ENCODE peak calls at places on chromosomes 5 and 9, in seven cellular contexts. Q is tibial nerve, I is mammary epithelial cell, J is right atrium auricular region, Z is lung, P is MM.1S, H is upper lobe of right lung. T is an unnamed sample. For H3K27me3, the result is how much of the 10 kb centered on the place peaks cover.

GRCh38 chr5:143605403-143606005 is 202.0 kb upstream of the NR3C1 start:
- DNase-seq in I (no peak), Z (peak), Q (peak), J (no peak), H (no peak), P (peak), T (no peak)

GRCh38 chr9:38087934-38088925 is 19.2 kb upstream of the SHB start:
- DNase-seq in Q (peak), I (peak), Z (peak), J (peak), P (peak), H (peak), T (peak)

GRCh38 chr5:123460296-123460729 is 37.1 kb upstream of the CEP120 start:
- DNase-seq in P (no peak), Z (no peak), I (peak), H (no peak), Q (no peak), J (no peak), T (no peak)

GRCh38 chr9:128072144-128073021 is 4.4 kb downstream of the SLC25A25 start:
- DNase-seq in P (peak), Z (peak), I (peak), H (peak), Q (peak), J (peak), T (peak)

GRCh38 chr9:128412120-128412790 is 8.4 kb upstream of the CERCAM start:
- DNase-seq in I (no peak), Q (peak), J (no peak), Z (peak), H (no peak), P (no peak), T (no peak)

GRCh38 chr9:122206118-122207046 is 22.4 kb downstream of the LHX6 start:
- DNase-seq in J (no peak), Q (no peak), P (no peak), H (peak), I (peak), Z (no peak), T (peak)

GRCh38 chr9:124257070-124257864 is 482 bp upstream of the NEK6 start:
- DNase-seq in J (no peak), I (peak), Q (no peak), H (no peak), P (no peak), Z (no peak), T (peak)

GRCh38 chr9:89461302-89461701 is 36.6 kb downstream of the SEMA4D start:
- DNase-seq in P (no peak), Q (no peak), J (no peak), H (peak), I (peak), Z (no peak), T (no peak)

GRCh38 chr9:79257215-79257614 is 314.6 kb upstream of the TLE4 start:
- DNase-seq in Z (no peak), Q (no peak), P (no peak), I (no peak), H (no peak), J (no peak), T (no peak)

GRCh38 chr5:151195622-151196021 is 28.3 kb downstream of the CCDC69 start:
- DNase-seq in Z (peak), I (no peak), P (no peak), H (peak), J (peak), Q (no peak), T (no peak)

GRCh38 chr5:159319363-159319762 is 10.9 kb downstream of the IL12B start:
- DNase-seq in I (no peak), Q (no peak), Z (no peak), H (no peak), P (no peak), J (no peak), T (no peak)

GRCh38 chr5:62538017-62538942 is 40.3 kb upstream of the LRRC70 start:
- DNase-seq in Z (no peak), I (peak), P (no peak), H (no peak), J (no peak), Q (no peak), T (no peak)

GRCh38 chr5:155616779-155617392 is 603.3 kb downstream of the KIF4B start:
- DNase-seq in J (no peak), Z (no peak), P (peak), I (peak), Q (peak), H (peak), T (no peak)

GRCh38 chr5:170314696-170315095 is 17.1 kb upstream of the LCP2 start:
- DNase-seq in Z (no peak), H (no peak), J (no peak), Q (no peak), I (no peak), P (no peak), T (no peak)

GRCh38 chr9:121862371-121862970 is 211.0 kb downstream of the DAB2IP start:
- DNase-seq in J (peak), Q (no peak), P (no peak), H (no peak), Z (no peak), I (no peak), T (peak)

GRCh38 chr9:2570615-2571479 is 50.7 kb upstream of the VLDLR start:
- DNase-seq in J (peak), Q (peak), P (no peak), Z (peak), I (peak), H (peak), T (peak)

GRCh38 chr5:79834420-79835219 is 145.0 kb downstream of the CMYA5 start:
- DNase-seq in P (no peak), H (no peak), Q (no peak), J (peak), Z (no peak), I (no peak), T (no peak)

GRCh38 chr5:155905359-155905758 is 421.6 kb upstream of the SGCD start:
- DNase-seq in Z (no peak), J (no peak), P (no peak), Q (no peak), I (no peak), H (no peak), T (no peak)

GRCh38 chr5:98796197-98796972 is 22.9 kb downstream of the RGMB start:
- DNase-seq in Q (peak), P (peak), J (no peak), Z (peak), I (peak), H (no peak), T (no peak)

GRCh38 chr5:42756630-42757601 is at the start of gene CCDC152:
- DNase-seq in J (no peak), Z (no peak), Q (no peak), I (peak), H (no peak), P (no peak), T (no peak)

GRCh38 chr9:85541876-85542275 is 199.9 kb downstream of the AGTPBP1 start:
- DNase-seq in P (no peak), Z (no peak), Q (no peak), I (no peak), H (no peak), J (no peak), T (peak)

GRCh38 chr9:30089428-30089827 is 2295.0 kb upstream of the ACO1 start:
- DNase-seq in Q (no peak), I (no peak), H (no peak), Z (no peak), J (no peak), P (no peak), T (no peak)

GRCh38 chr5:180636403-180637075 is 12.9 kb downstream of the FLT4 start:
- DNase-seq in J (no peak), P (no peak), Z (no peak), H (peak), Q (no peak), I (no peak), T (no peak)

GRCh38 chr9:36901528-36901927 is 132.5 kb downstream of the PAX5 start:
- DNase-seq in Q (no peak), I (no peak), H (no peak), Z (no peak), J (no peak), P (no peak), T (no peak)

GRCh38 chr9:36903541-36904435 is 130.3 kb downstream of the PAX5 start:
- DNase-seq in Z (peak), P (no peak), I (peak), Q (no peak), J (no peak), H (no peak), T (no peak)

GRCh38 chr9:36902861-36903524 is 131.1 kb downstream of the PAX5 start:
- DNase-seq in P (no peak), I (no peak), Q (no peak), J (no peak), H (no peak), Z (no peak), T (no peak)

GRCh38 chr9:36900856-36901220 is 133.2 kb downstream of the PAX5 start:
- DNase-seq in Q (no peak), P (no peak), H (no peak), I (no peak), Z (no peak), J (no peak), T (no peak)

GRCh38 chr9:36902063-36902735 is 131.9 kb downstream of the PAX5 start:
- DNase-seq in H (no peak), P (no peak), Z (no peak), J (no peak), Q (no peak), I (no peak), T (no peak)
- H3K27me3 ChIP-seq in H (under half), P (under half), Z (under half), J (under half), Q (under half), I (under half), T (under half)

GRCh38 chr9:36894695-36895310 is 139.3 kb downstream of the PAX5 start:
- DNase-seq in Q (no peak), H (no peak), J (no peak), Z (no peak), P (no peak), I (no peak), T (no peak)
- H3K4me3 ChIP-seq in Q (no peak), H (no peak), J (no peak), Z (no peak), P (no peak), I (no peak), T (no peak)

DNA sequence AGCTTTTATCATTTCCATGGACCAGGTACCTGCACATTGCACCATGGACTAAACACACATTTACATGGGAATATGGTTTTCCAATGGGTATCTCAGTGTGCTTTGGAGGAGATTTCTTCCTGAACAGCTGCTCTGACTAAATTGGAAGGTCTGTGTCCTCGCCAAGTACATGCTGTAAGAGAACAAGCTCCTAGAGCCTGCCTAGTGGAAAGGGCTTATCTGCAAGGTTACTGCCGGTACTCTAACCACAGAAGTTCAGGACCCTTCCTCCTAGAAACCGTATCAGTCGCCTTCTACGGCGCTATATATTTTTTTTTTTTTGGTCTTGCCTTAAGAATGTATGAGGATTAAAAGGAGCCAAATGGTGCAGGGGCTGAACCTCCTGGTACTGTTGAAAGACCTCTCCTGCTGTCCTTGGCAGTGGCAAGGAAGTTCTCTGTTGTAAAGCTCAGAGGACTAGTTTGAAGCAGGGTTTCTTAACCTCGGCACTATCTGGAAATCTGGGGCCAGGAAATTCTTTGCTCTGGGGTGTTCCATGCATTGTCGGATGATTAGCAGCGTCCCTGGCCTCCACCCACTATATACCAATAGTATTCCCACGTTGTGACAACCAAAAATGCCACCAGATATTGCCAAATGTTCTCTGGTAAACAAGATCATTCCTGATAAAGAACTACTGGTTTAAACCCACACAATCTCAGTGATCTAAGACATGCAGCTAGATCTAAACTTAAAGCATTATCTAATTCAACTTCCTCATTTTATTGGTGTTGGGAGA is 107.4 kb downstream of the FBXO38 start:
- DNase-seq in Q (no peak), Z (no peak), P (no peak), J (no peak), I (no peak), H (no peak), T (no peak)
- H3K27ac ChIP-seq in Q (no peak), Z (no peak), P (no peak), J (peak), I (no peak), H (no peak), T (no peak)

GRCh38 chr5:172644229-172644628 is 3.2 kb downstream of the NEURL1B start:
- DNase-seq in I (no peak), Z (no peak), J (no peak), P (no peak), Q (no peak), H (no peak), T (no peak)

GRCh38 chr5:172643392-172643871 is 2.4 kb downstream of the NEURL1B start:
- DNase-seq in Q (no peak), Z (no peak), P (no peak), J (no peak), I (no peak), H (peak), T (no peak)

GRCh38 chr5:172644711-172645110 is 3.6 kb downstream of the NEURL1B start:
- DNase-seq in J (no peak), Z (no peak), P (no peak), I (no peak), H (no peak), Q (no peak), T (no peak)

GRCh38 chr5:172646716-172647285 is 5.7 kb downstream of the NEURL1B start:
- DNase-seq in I (no peak), Q (no peak), H (peak), Z (no peak), P (no peak), J (no peak), T (no peak)

GRCh38 chr5:172645271-172645670 is 4.2 kb downstream of the NEURL1B start:
- DNase-seq in J (no peak), P (no peak), I (no peak), Z (no peak), H (peak), Q (no peak), T (no peak)
- H3K27me3 ChIP-seq in J (under half), P (under half), I (under half), Z (under half), H (under half), Q (under half), T (under half)

DNA sequence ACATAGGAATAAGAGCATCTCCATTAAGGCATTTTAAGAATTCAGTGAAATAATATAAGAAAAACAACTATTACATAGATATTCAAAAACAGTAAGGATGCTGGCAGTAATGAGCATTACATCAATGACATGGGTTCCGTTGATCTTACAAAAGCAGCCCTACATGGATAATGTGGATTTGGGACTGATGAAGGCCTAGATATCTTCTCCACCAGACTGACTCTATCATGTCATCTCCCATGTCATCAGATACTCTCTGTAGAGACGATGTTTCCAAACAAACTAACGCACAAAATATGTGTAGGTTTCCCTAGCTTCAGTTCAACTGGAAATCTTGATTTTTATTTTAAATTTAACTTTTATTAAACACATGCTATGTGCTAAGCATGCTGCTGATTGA is 3.6 kb downstream of the LURAP1L start:
- DNase-seq in Z (no peak), P (no peak), Q (no peak), H (no peak), J (no peak), I (no peak), T (no peak)
- H3K4me3 ChIP-seq in Z (no peak), P (no peak), Q (no peak), H (peak), J (no peak), I (no peak), T (no peak)

T was measured in SJSA1.